ENCODE peak calls at places on chromosomes 3 and 15, in four cellular contexts. K is HepG2, D is GM12878, R is IMR-90. Q is an unnamed sample.

GRCh38 chr3:39843440-39843839 is 34.0 kb downstream of the MYRIP start:
- DNase-seq in K (no peak), R (no peak), D (no peak), Q (no peak)

GRCh38 chr3:169354774-169355501 is 308.6 kb downstream of the MECOM start:
- DNase-seq in D (no peak), R (no peak), K (no peak), Q (peak)

GRCh38 chr3:159234306-159234705 is 432.5 kb downstream of the MFSD1 start:
- DNase-seq in K (no peak), R (no peak), D (no peak), Q (no peak)

GRCh38 chr3:97952872-97953271 is 19.4 kb downstream of the RIOX2 start:
- DNase-seq in R (no peak), D (no peak), K (no peak), Q (no peak)

GRCh38 chr3:30658328-30659052 is 52.1 kb downstream of the TGFBR2 start:
- DNase-seq in K (peak), D (peak), R (peak), Q (no peak)

GRCh38 chr15:67850995-67851535 is 11.2 kb upstream of the RNU6-1 start:
- DNase-seq in K (peak), R (peak), D (peak), Q (no peak)

GRCh38 chr3:179666030-179666429 is 13.2 kb downstream of the USP13 start:
- DNase-seq in R (no peak), D (no peak), K (no peak), Q (no peak)

GRCh38 chr3:177420643-177421042 is 223.4 kb upstream of the TBL1XR1 start:
- DNase-seq in D (no peak), R (peak), K (no peak), Q (peak)

GRCh38 chr15:58401991-58402649 is 29.7 kb upstream of the LIPC start:
- DNase-seq in D (no peak), R (no peak), K (no peak), Q (no peak)

GRCh38 chr3:425094-425493 is 228.5 kb downstream of the CHL1 start:
- DNase-seq in K (no peak), R (no peak), D (no peak), Q (peak)

GRCh38 chr3:73624363-73625123 is at the start of gene PDZRN3:
- DNase-seq in R (peak), K (no peak), D (no peak), Q (peak)

GRCh38 chr3:11651900-11652299 is 8.2 kb upstream of the VGLL4 start:
- DNase-seq in R (peak), D (no peak), K (peak), Q (peak)

GRCh38 chr3:20060924-20061323 is 20.7 kb downstream of the KAT2B start:
- DNase-seq in K (no peak), R (peak), D (no peak), Q (no peak)

GRCh38 chr15:72203507-72203837 is 5.9 kb upstream of the GRAMD2A start:
- DNase-seq in K (no peak), R (peak), D (no peak), Q (peak)

GRCh38 chr3:184785856-184786255 is 26.1 kb upstream of the VPS8 start:
- DNase-seq in D (no peak), K (no peak), R (no peak), Q (peak)

GRCh38 chr3:149527531-149528343 is 53.2 kb downstream of the TM4SF4 start:
- DNase-seq in K (no peak), D (no peak), R (peak), Q (no peak)

GRCh38 chr15:75107905-75108838 is 84.8 kb downstream of the PPCDC start:
- DNase-seq in K (peak), R (peak), D (peak), Q (no peak)

GRCh38 chr3:78880588-78881461 is 887.0 kb downstream of the ROBO1 start:
- DNase-seq in K (no peak), D (no peak), R (no peak), Q (no peak)

GRCh38 chr15:71530116-71530515 is 280.2 kb upstream of the NR2E3 start:
- DNase-seq in D (no peak), R (no peak), K (no peak), Q (no peak)

GRCh38 chr15:85691350-85692240 is 103.1 kb downstream of the KLHL25 start:
- DNase-seq in R (no peak), K (no peak), D (peak), Q (no peak)

GRCh38 chr15:51866161-51866560 is 36.7 kb downstream of the TMOD3 start:
- DNase-seq in K (no peak), R (no peak), D (no peak), Q (no peak)

GRCh38 chr3:160707187-160707789 is 30.3 kb downstream of the ARL14 start:
- DNase-seq in R (peak), K (peak), D (peak), Q (peak)

GRCh38 chr15:85941186-85941855 is 138.3 kb upstream of the AGBL1 start:
- DNase-seq in R (no peak), K (no peak), D (no peak), Q (no peak)

GRCh38 chr3:143535994-143536784 is 312.1 kb downstream of the SLC9A9 start:
- DNase-seq in R (no peak), D (peak), K (no peak), Q (no peak)

GRCh38 chr3:187852842-187853727 is 107.8 kb upstream of the BCL6 start:
- DNase-seq in K (no peak), R (peak), D (no peak), Q (no peak)

GRCh38 chr15:64344651-64345262 is 11.2 kb downstream of the CSNK1G1 start:
- DNase-seq in D (no peak), R (peak), K (no peak), Q (no peak)

GRCh38 chr3:64530434-64531049 is 157.3 kb downstream of the ADAMTS9 start:
- DNase-seq in K (peak), R (peak), D (no peak), Q (peak)
- TF ChIP-seq MXI1 in K (no peak), R (no peak), D (no peak), Q (no peak)

DNA sequence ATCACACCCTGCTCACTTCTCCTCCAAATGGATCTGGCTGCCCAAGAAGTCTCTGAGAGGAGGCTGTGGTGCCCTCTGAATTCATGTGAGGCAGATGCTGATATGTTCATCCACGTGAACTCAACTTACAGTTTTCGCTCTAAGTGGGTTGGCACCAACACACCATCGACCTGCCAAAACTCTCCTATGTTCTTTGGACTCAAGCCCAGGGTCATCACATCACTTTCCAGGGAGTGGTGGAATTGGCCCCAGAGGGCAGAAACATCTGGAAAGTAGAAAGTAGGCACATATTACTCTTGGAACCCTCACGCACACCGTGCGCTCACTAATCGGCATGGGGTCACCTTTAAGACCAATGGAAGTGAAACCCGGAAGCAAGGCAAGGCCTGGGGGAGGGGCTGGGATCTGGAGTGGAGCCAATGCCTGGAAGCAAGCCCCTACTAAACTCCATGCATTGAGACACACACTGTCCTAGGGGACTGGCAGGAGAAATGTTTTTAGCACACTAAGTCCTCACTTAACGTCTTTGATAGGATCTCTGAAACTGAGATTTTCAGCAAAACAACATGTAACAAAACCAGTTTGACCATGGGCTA is 41.4 kb downstream of the SSUH2 start:
- DNase-seq in K (no peak), R (no peak), D (no peak), Q (no peak)
- TF ChIP-seq MXI1 in K (no peak), R (no peak), D (no peak), Q (no peak)

DNA sequence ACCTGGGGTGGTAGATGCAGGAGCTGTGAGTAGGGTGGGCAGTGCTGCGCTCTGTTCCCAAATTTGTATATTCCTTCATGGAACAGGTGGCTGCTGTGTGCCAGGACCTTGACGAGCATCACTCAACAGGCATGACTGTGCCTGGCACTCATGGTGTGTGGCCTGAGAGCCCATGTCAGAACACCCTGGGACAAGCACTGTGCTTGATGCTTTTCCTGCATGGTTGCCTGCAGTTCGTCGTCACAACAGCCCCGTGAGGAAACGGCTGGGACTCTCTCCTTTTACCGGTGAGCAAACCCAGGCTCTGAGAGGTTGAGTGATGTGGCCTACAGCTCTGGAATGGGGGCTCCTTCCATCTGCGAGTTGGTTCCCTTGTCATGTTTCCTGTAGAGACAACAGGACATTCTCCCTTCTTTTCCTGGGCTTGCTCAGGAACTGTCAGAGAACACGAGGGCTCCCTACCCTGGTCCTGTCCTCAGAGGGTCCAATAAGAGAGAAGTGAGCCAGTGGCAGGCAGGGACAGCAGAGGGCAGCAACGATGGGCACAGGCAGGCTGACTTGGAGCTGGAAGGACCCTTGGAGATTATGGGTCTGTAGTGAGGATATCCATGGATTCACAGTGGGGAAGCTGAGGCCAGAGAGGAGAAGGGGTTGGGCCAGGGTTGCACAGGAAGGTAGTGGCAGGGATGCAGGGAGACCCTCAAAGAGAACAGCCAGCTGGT is 37.4 kb downstream of the PRKCD start:
- DNase-seq in R (no peak), D (no peak), K (no peak), Q (peak)
- TF ChIP-seq MXI1 in R (no peak), D (no peak), K (no peak), Q (no peak)

DNA sequence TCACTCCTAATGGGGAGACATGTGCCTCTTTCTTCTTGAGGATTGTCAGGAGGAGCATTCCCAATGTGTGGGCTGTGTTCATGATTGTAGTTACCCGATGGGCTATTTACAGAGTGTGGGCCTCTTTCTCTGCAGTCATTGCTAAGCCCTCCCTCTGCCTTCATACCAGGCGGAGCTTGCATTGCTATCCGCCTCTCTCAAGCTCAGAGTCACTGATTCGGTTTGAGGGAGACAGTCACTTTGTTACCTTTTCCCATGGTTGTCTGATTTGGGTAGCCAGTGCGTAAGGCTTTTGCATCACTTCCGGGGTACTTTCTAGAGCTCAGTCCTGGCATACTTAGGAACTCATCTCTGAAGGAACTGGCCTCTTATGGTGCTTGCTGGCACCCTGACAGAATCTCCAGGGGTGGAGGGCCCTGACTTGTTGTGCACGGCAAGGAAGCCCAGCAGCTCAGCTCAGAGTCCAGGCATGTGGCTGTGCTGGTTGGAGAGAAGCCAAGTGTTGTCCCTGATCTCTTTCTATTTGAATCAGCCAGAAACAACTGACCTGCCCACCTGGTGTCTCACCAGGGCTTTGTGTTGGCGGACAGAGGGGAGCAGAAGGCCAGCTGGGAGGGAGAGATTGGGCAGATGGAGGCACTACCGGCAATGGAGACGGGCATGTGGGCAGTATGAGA is 79.8 kb downstream of the EPHB1 start:
- DNase-seq in R (no peak), D (no peak), K (peak), Q (no peak)
- TF ChIP-seq MXI1 in R (no peak), D (no peak), K (no peak), Q (no peak)

GRCh38 chr3:111956449-111956848 is 22.4 kb upstream of the ABHD10 start:
- DNase-seq in K (no peak), R (no peak), D (no peak), Q (no peak)

GRCh38 chr3:111955876-111956275 is 22.9 kb upstream of the ABHD10 start:
- DNase-seq in R (no peak), K (no peak), D (no peak), Q (no peak)

GRCh38 chr3:111952086-111952485 is 26.7 kb upstream of the ABHD10 start:
- DNase-seq in D (no peak), K (no peak), R (no peak), Q (no peak)

GRCh38 chr3:111952866-111953450 is 25.9 kb upstream of the ABHD10 start:
- DNase-seq in R (no peak), K (no peak), D (no peak), Q (peak)

DNA sequence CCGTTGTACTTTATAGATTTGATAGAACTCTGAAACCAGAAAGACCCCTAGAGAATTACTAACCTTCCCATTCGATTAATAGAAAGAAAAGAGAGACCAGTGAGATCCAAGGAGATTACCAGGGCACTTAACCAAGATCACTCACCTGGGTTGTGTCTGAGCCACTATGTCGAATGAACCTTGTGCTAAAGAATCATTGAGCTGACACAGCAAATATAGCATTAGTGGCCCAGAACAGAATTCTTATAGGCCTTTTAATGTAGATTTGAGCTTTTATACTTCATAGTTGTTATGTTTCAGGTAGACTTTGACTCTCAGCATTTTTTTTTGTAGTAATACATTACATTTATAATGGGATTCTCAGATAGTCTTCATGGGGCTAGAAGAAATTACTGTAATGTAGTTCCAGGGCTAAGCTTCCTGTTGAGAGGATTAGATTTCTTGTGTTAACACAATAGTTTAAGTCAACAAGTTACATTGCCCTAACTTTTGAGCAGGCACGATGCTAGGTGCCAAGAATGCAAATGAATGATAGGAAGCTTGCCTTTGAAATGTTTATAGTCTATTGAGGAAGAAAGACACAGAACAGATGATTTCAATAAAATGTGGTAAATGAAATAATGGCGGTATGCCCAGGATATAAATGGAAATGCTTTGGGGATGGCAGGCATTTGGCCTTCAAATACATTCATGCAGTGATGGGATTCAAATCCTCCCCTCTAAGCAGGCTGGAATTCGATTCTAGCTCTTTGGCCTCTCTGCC is 24.4 kb upstream of the ABHD10 start:
- DNase-seq in R (peak), K (no peak), D (no peak), Q (no peak)
- TF ChIP-seq MXI1 in R (no peak), K (no peak), D (no peak), Q (no peak)

GRCh38 chr3:52004158-52004787 is 8.6 kb upstream of the RPL29 start:
- DNase-seq in D (no peak), K (peak), R (peak), Q (peak)
- TF ChIP-seq MXI1 in D (no peak), K (no peak), R (no peak), Q (peak)

DNA sequence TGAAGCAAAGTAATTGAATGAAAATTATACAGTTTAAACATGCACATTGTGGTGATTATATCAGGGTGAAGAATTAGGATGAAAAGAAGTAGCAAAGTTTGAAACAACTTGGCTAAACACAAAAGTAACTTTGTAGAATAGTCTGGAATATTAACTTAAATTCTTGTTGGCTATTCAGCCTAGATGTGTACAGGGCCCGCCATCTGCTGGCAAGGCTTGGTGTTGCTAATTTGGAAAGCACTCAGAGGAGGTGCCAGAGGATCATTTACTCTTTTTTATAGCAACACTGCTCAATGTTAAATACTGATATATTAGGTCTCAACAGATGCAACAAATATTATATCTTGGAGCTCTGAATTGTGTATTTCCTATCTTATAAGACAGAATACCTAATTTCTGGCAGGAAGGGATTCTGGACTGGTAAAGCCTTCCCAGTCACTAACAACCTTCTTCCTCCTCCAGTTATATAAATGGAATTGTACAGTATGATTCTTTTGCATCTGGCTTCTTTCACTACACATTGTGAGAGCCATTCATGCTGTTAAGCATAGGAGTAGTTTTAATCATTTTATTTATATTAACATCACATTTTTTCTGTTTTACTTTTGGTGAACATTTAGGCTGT is 36.1 kb downstream of the TTC23 start:
- DNase-seq in D (peak), K (peak), R (peak), Q (peak)
- TF ChIP-seq MXI1 in D (no peak), K (no peak), R (no peak), Q (no peak)

GRCh38 chr3:72480366-72480765 is 367.9 kb downstream of the SHQ1 start:
- DNase-seq in K (no peak), D (no peak), R (no peak), Q (no peak)

GRCh38 chr3:72481542-72481941 is 366.7 kb downstream of the SHQ1 start:
- DNase-seq in R (no peak), K (no peak), D (no peak), Q (no peak)

GRCh38 chr3:72482589-72483249 is 365.5 kb downstream of the SHQ1 start:
- DNase-seq in K (no peak), D (peak), R (peak), Q (no peak)

GRCh38 chr3:72485649-72486048 is 362.6 kb downstream of the SHQ1 start:
- DNase-seq in R (peak), K (no peak), D (no peak), Q (no peak)

GRCh38 chr3:72483554-72484104 is 364.6 kb downstream of the SHQ1 start:
- DNase-seq in D (no peak), R (no peak), K (no peak), Q (no peak)
- TF ChIP-seq MXI1 in D (no peak), R (no peak), K (no peak), Q (no peak)

GRCh38 chr15:48868549-48868948 is 9.4 kb upstream of the EID1 start:
- DNase-seq in K (no peak), R (peak), D (no peak), Q (no peak)
- TF ChIP-seq MXI1 in K (no peak), R (no peak), D (no peak), Q (no peak)

GRCh38 chr3:129345971-129346370 is 67.3 kb downstream of the HMCES start:
- DNase-seq in R (no peak), D (no peak), K (no peak), Q (no peak)

GRCh38 chr3:129346690-129347440 is 68.2 kb downstream of the HMCES start:
- DNase-seq in D (no peak), K (no peak), R (no peak), Q (no peak)

GRCh38 chr3:129345281-129345680 is 66.6 kb downstream of the HMCES start:
- DNase-seq in D (no peak), R (no peak), K (no peak), Q (no peak)

GRCh38 chr3:129343643-129344360 is 65.1 kb downstream of the HMCES start:
- DNase-seq in K (no peak), R (no peak), D (no peak), Q (no peak)

GRCh38 chr3:129344540-129345220 is 66.0 kb downstream of the HMCES start:
- DNase-seq in K (no peak), D (no peak), R (no peak), Q (no peak)
- TF ChIP-seq MXI1 in K (no peak), D (no peak), R (no peak), Q (no peak)